ENCODE peak calls at places on chromosomes 13 and 19, in four cellular contexts. One of them, this sample, is unnamed.

GRCh38 chr19:47109177-47109540 is 4.4 kb downstream of the ZC3H4 start:
- DNase-seq in omental fat pad: no peak
- DNase-seq in IMR-90: no peak
- DNase-seq in lung microvascular endothelial cell: no peak
- DNase-seq in this sample: no peak

GRCh38 chr13:31945202-31945978 is 86.2 kb upstream of the FRY start:
- DNase-seq in IMR-90: peak; percentile 81
- DNase-seq in omental fat pad: peak; percentile 75
- DNase-seq in lung microvascular endothelial cell: peak; percentile 29
- DNase-seq in this sample: no peak

GRCh38 chr13:39888865-39889810 is 233.7 kb downstream of the COG6 start:
- DNase-seq in omental fat pad: no peak
- DNase-seq in lung microvascular endothelial cell: peak; percentile 9
- DNase-seq in IMR-90: no peak
- DNase-seq in this sample: no peak

GRCh38 chr13:107233541-107233940 is 665.6 kb upstream of the ARGLU1 start:
- DNase-seq in lung microvascular endothelial cell: no peak
- DNase-seq in omental fat pad: no peak
- DNase-seq in IMR-90: no peak
- DNase-seq in this sample: no peak

GRCh38 chr19:51093066-51093465 is 10.4 kb upstream of the KLK14 start:
- DNase-seq in lung microvascular endothelial cell: no peak
- DNase-seq in omental fat pad: no peak
- DNase-seq in IMR-90: no peak
- DNase-seq in this sample: no peak

GRCh38 chr19:46218160-46218559 is 11.4 kb upstream of the IGFL1 start:
- DNase-seq in lung microvascular endothelial cell: peak; percentile 50
- DNase-seq in omental fat pad: no peak
- DNase-seq in IMR-90: peak; percentile 6
- DNase-seq in this sample: peak; percentile 31

GRCh38 chr19:35459414-35460082 is 11.5 kb downstream of the FFAR2 start:
- DNase-seq in lung microvascular endothelial cell: no peak
- DNase-seq in omental fat pad: no peak
- DNase-seq in IMR-90: no peak
- DNase-seq in this sample: no peak

GRCh38 chr19:43691755-43692154 is 21.8 kb upstream of the PLAUR start:
- DNase-seq in omental fat pad: no peak
- DNase-seq in IMR-90: no peak
- DNase-seq in lung microvascular endothelial cell: no peak
- DNase-seq in this sample: no peak

GRCh38 chr19:46759817-46760333 is 13.6 kb upstream of the STRN4 start:
- DNase-seq in lung microvascular endothelial cell: no peak
- DNase-seq in omental fat pad: no peak
- DNase-seq in IMR-90: peak; percentile 97
- DNase-seq in this sample: no peak

GRCh38 chr19:33261511-33262192 is 36.0 kb upstream of the SLC7A10 start:
- DNase-seq in omental fat pad: no peak
- DNase-seq in IMR-90: no peak
- DNase-seq in lung microvascular endothelial cell: no peak
- DNase-seq in this sample: no peak

GRCh38 chr13:63124863-63125262 is 1709.2 kb upstream of the PCDH20 start:
- DNase-seq in lung microvascular endothelial cell: peak; percentile 9
- DNase-seq in IMR-90: peak; percentile 60
- DNase-seq in omental fat pad: no peak
- DNase-seq in this sample: peak; percentile 67

GRCh38 chr19:16594681-16595091 is 22.5 kb upstream of the SLC35E1 start:
- DNase-seq in lung microvascular endothelial cell: no peak
- DNase-seq in IMR-90: no peak
- DNase-seq in omental fat pad: no peak
- DNase-seq in this sample: peak; percentile 40

GRCh38 chr13:88627071-88627470 is 955.9 kb downstream of the SLITRK5 start:
- DNase-seq in IMR-90: no peak
- DNase-seq in lung microvascular endothelial cell: no peak
- DNase-seq in omental fat pad: no peak
- DNase-seq in this sample: no peak

GRCh38 chr19:57008432-57008831 is 111.4 kb upstream of the USP29 start:
- DNase-seq in lung microvascular endothelial cell: no peak
- DNase-seq in omental fat pad: no peak
- DNase-seq in IMR-90: no peak
- DNase-seq in this sample: no peak

GRCh38 chr13:44403720-44404063 is 30.1 kb downstream of the SERP2 start:
- DNase-seq in omental fat pad: no peak
- DNase-seq in lung microvascular endothelial cell: no peak
- DNase-seq in IMR-90: no peak
- DNase-seq in this sample: no peak

GRCh38 chr19:57269515-57270250 is 10.6 kb upstream of the ZNF460 start:
- DNase-seq in lung microvascular endothelial cell: peak; percentile 61
- DNase-seq in omental fat pad: no peak
- DNase-seq in IMR-90: peak; percentile 96
- DNase-seq in this sample: peak; percentile 26

GRCh38 chr19:18637644-18638630 is 1.1 kb downstream of the KLHL26 start:
- DNase-seq in IMR-90: no peak
- DNase-seq in lung microvascular endothelial cell: no peak
- DNase-seq in omental fat pad: no peak
- DNase-seq in this sample: no peak

GRCh38 chr19:5717215-5717614 is 2.7 kb downstream of the LONP1 start:
- DNase-seq in lung microvascular endothelial cell: no peak
- DNase-seq in IMR-90: no peak
- DNase-seq in omental fat pad: no peak
- DNase-seq in this sample: no peak

GRCh38 chr13:98939552-98940306 is 38.1 kb downstream of the DOCK9 start:
- DNase-seq in IMR-90: no peak
- DNase-seq in lung microvascular endothelial cell: no peak
- DNase-seq in omental fat pad: no peak
- DNase-seq in this sample: no peak

GRCh38 chr13:37565425-37565824 is 33.1 kb downstream of the POSTN start:
- DNase-seq in lung microvascular endothelial cell: no peak
- DNase-seq in IMR-90: no peak
- DNase-seq in omental fat pad: no peak
- DNase-seq in this sample: no peak

GRCh38 chr13:50969691-50970090 is 60.1 kb downstream of the RNASEH2B start:
- DNase-seq in IMR-90: no peak
- DNase-seq in omental fat pad: no peak
- DNase-seq in lung microvascular endothelial cell: no peak
- DNase-seq in this sample: no peak

GRCh38 chr19:19261350-19262189 is 11.5 kb downstream of the TM6SF2 start:
- DNase-seq in IMR-90: no peak
- DNase-seq in omental fat pad: no peak
- DNase-seq in lung microvascular endothelial cell: no peak
- DNase-seq in this sample: no peak